ENCODE peak calls at places on chromosome 22, in five cellular contexts. One of them, this sample, is unnamed.

GRCh38 chr22:36116127-36116526 is 44.4 kb downstream of the APOL3 start:
- DNase-seq in esophagus squamous epithelium: no peak
- DNase-seq in adrenal gland: no peak
- DNase-seq in tibial nerve: no peak
- DNase-seq in uterus: no peak
- DNase-seq in this sample: no peak

GRCh38 chr22:24703101-24703500 is 71.4 kb downstream of the PIWIL3 start:
- DNase-seq in adrenal gland: peak; percentile 50
- DNase-seq in uterus: no peak
- DNase-seq in esophagus squamous epithelium: no peak
- DNase-seq in tibial nerve: no peak
- DNase-seq in this sample: peak; percentile 52

GRCh38 chr22:44411226-44412135 is 86.6 kb downstream of the RTL6 start:
- DNase-seq in adrenal gland: no peak
- DNase-seq in esophagus squamous epithelium: no peak
- DNase-seq in tibial nerve: no peak
- DNase-seq in uterus: no peak
- DNase-seq in this sample: no peak

GRCh38 chr22:27723150-27723549 is 78.4 kb downstream of the MN1 start:
- DNase-seq in adrenal gland: no peak
- DNase-seq in esophagus squamous epithelium: no peak
- DNase-seq in tibial nerve: no peak
- DNase-seq in uterus: no peak
- DNase-seq in this sample: no peak

GRCh38 chr22:27534720-27535125 is 266.8 kb downstream of the MN1 start:
- DNase-seq in uterus: no peak
- DNase-seq in adrenal gland: no peak
- DNase-seq in tibial nerve: no peak
- DNase-seq in esophagus squamous epithelium: no peak
- DNase-seq in this sample: no peak

GRCh38 chr22:49967333-49968241 is 7.0 kb downstream of the PIM3 start:
- DNase-seq in uterus: peak; percentile 61
- DNase-seq in adrenal gland: peak; percentile 95
- DNase-seq in tibial nerve: peak; percentile 61
- DNase-seq in esophagus squamous epithelium: no peak
- DNase-seq in this sample: peak; percentile 70

GRCh38 chr22:45450931-45451651 is 37.6 kb downstream of the RIBC2 start:
- DNase-seq in adrenal gland: peak; percentile 18
- DNase-seq in esophagus squamous epithelium: no peak
- DNase-seq in uterus: peak; percentile 78
- DNase-seq in tibial nerve: no peak
- DNase-seq in this sample: no peak

GRCh38 chr22:37551981-37552380 is 8.3 kb upstream of the CDC42EP1 start:
- DNase-seq in tibial nerve: no peak
- DNase-seq in esophagus squamous epithelium: no peak
- DNase-seq in uterus: no peak
- DNase-seq in adrenal gland: no peak
- DNase-seq in this sample: no peak

GRCh38 chr22:27684856-27685255 is 116.7 kb downstream of the MN1 start:
- DNase-seq in uterus: no peak
- DNase-seq in esophagus squamous epithelium: no peak
- DNase-seq in tibial nerve: no peak
- DNase-seq in adrenal gland: no peak
- DNase-seq in this sample: no peak

GRCh38 chr22:18110194-18110943 is at the start of gene TUBA8:
- DNase-seq in tibial nerve: no peak
- DNase-seq in uterus: no peak
- DNase-seq in adrenal gland: peak; percentile 50
- DNase-seq in esophagus squamous epithelium: no peak
- DNase-seq in this sample: peak; percentile 55

GRCh38 chr22:48658871-48659270 is 1168.8 kb downstream of the BRD1 start:
- DNase-seq in tibial nerve: no peak
- DNase-seq in adrenal gland: no peak
- DNase-seq in uterus: no peak
- DNase-seq in esophagus squamous epithelium: no peak
- DNase-seq in this sample: no peak

GRCh38 chr22:42967005-42967404 is 47.9 kb downstream of the PACSIN2 start:
- DNase-seq in adrenal gland: no peak
- DNase-seq in uterus: no peak
- DNase-seq in esophagus squamous epithelium: no peak
- DNase-seq in tibial nerve: no peak
- DNase-seq in this sample: no peak

GRCh38 chr22:42970029-42970428 is 44.9 kb downstream of the PACSIN2 start:
- DNase-seq in uterus: no peak
- DNase-seq in esophagus squamous epithelium: no peak
- DNase-seq in tibial nerve: no peak
- DNase-seq in adrenal gland: no peak
- DNase-seq in this sample: peak; percentile 45

GRCh38 chr22:42969348-42969975 is 45.5 kb downstream of the PACSIN2 start:
- DNase-seq in esophagus squamous epithelium: no peak
- DNase-seq in tibial nerve: no peak
- DNase-seq in adrenal gland: no peak
- DNase-seq in uterus: no peak
- DNase-seq in this sample: no peak

GRCh38 chr22:42966389-42966998 is 48.5 kb downstream of the PACSIN2 start:
- DNase-seq in uterus: no peak
- DNase-seq in adrenal gland: no peak
- DNase-seq in tibial nerve: no peak
- DNase-seq in esophagus squamous epithelium: no peak
- DNase-seq in this sample: no peak

DNA sequence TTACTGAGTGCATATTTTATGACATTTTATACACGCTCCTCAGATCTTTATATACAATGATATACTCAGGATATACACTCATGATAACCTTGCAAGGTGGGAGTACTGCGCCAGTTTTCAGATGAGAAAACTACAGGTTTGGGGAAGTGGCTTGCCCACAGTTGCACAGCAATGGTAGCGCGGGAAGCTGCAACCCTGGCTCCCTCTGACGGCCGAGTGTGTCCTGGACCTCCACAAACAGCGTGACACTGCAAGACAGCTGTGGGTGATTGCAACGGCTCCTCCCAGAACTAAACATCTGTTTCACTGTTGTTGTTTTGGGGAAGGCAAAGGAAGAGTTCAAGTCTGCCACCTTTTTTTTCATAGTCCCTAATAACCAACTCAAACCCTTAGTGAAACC is 47.0 kb downstream of the PACSIN2 start:
- DNase-seq in uterus: peak; percentile 44
- DNase-seq in esophagus squamous epithelium: no peak
- DNase-seq in adrenal gland: peak; percentile 38
- DNase-seq in tibial nerve: no peak
- DNase-seq in this sample: peak; percentile 46
- H3K4me3 ChIP-seq in uterus: no peak overlapping the region
- H3K4me3 ChIP-seq in esophagus squamous epithelium: no peak overlapping the region
- H3K4me3 ChIP-seq in adrenal gland: no peak overlapping the region
- H3K4me3 ChIP-seq in tibial nerve: no peak overlapping the region
- H3K4me3 ChIP-seq in this sample: no peak overlapping the region

GRCh38 chr22:22853713-22854112 is 33.9 kb upstream of the IGLL5 start:
- DNase-seq in tibial nerve: no peak
- DNase-seq in uterus: no peak
- DNase-seq in esophagus squamous epithelium: no peak
- DNase-seq in adrenal gland: no peak
- DNase-seq in this sample: no peak

GRCh38 chr22:22843848-22844247 is 43.8 kb upstream of the IGLL5 start:
- DNase-seq in esophagus squamous epithelium: no peak
- DNase-seq in uterus: no peak
- DNase-seq in adrenal gland: no peak
- DNase-seq in tibial nerve: no peak
- DNase-seq in this sample: no peak

GRCh38 chr22:22849640-22850610 is 37.7 kb upstream of the IGLL5 start:
- DNase-seq in tibial nerve: no peak
- DNase-seq in adrenal gland: no peak
- DNase-seq in esophagus squamous epithelium: no peak
- DNase-seq in uterus: no peak
- DNase-seq in this sample: no peak

GRCh38 chr22:22851969-22852368 is 35.6 kb upstream of the IGLL5 start:
- DNase-seq in tibial nerve: no peak
- DNase-seq in adrenal gland: no peak
- DNase-seq in esophagus squamous epithelium: no peak
- DNase-seq in uterus: no peak
- DNase-seq in this sample: no peak

GRCh38 chr22:22848364-22848866 is 39.2 kb upstream of the IGLL5 start:
- DNase-seq in esophagus squamous epithelium: no peak
- DNase-seq in uterus: no peak
- DNase-seq in tibial nerve: peak; percentile 35
- DNase-seq in adrenal gland: peak; percentile 66
- DNase-seq in this sample: peak; percentile 82
- TF ChIP-seq CTCF in esophagus squamous epithelium: peak; percentile 85
- TF ChIP-seq CTCF in uterus: peak; percentile 49
- TF ChIP-seq CTCF in tibial nerve: peak; percentile 78
- TF ChIP-seq CTCF in adrenal gland: peak; percentile 74
- TF ChIP-seq CTCF in this sample: peak; percentile 72

GRCh38 chr22:42500164-42500835 is 19.3 kb downstream of the RRP7A start:
- DNase-seq in adrenal gland: peak; percentile 85
- DNase-seq in uterus: peak; percentile 86
- DNase-seq in esophagus squamous epithelium: peak; percentile 41
- DNase-seq in tibial nerve: peak; percentile 61
- DNase-seq in this sample: peak; percentile 91

GRCh38 chr22:42500836-42501179 is 18.8 kb downstream of the RRP7A start:
- DNase-seq in adrenal gland: no peak
- DNase-seq in esophagus squamous epithelium: no peak
- DNase-seq in tibial nerve: no peak
- DNase-seq in uterus: peak; percentile 32
- DNase-seq in this sample: no peak
- TF ChIP-seq POLR2A in adrenal gland: no peak
- TF ChIP-seq POLR2A in esophagus squamous epithelium: no peak
- TF ChIP-seq POLR2A in tibial nerve: no peak
- TF ChIP-seq POLR2A in uterus: peak; percentile 1
- TF ChIP-seq POLR2A in this sample: no peak

GRCh38 chr22:39242809-39243442 is 1.9 kb downstream of the PDGFB start:
- DNase-seq in uterus: no peak
- DNase-seq in adrenal gland: no peak
- DNase-seq in tibial nerve: no peak
- DNase-seq in esophagus squamous epithelium: no peak
- DNase-seq in this sample: peak; percentile 83
- H3K4me3 ChIP-seq in uterus: peak overlapping the region; percentile 43
- H3K4me3 ChIP-seq in adrenal gland: peak overlapping the region; percentile 52
- H3K4me3 ChIP-seq in tibial nerve: peak overlapping the region; percentile 72
- H3K4me3 ChIP-seq in esophagus squamous epithelium: peak overlapping the region; percentile 73
- H3K4me3 ChIP-seq in this sample: peak overlapping the region; percentile 28

GRCh38 chr22:40094449-40094848 is 83.3 kb upstream of the TNRC6B start:
- DNase-seq in tibial nerve: no peak
- DNase-seq in adrenal gland: no peak
- DNase-seq in uterus: no peak
- DNase-seq in esophagus squamous epithelium: no peak
- DNase-seq in this sample: no peak
- TF ChIP-seq CTCF in tibial nerve: no peak
- TF ChIP-seq CTCF in adrenal gland: no peak
- TF ChIP-seq CTCF in uterus: no peak
- TF ChIP-seq CTCF in esophagus squamous epithelium: no peak
- TF ChIP-seq CTCF in this sample: no peak

DNA sequence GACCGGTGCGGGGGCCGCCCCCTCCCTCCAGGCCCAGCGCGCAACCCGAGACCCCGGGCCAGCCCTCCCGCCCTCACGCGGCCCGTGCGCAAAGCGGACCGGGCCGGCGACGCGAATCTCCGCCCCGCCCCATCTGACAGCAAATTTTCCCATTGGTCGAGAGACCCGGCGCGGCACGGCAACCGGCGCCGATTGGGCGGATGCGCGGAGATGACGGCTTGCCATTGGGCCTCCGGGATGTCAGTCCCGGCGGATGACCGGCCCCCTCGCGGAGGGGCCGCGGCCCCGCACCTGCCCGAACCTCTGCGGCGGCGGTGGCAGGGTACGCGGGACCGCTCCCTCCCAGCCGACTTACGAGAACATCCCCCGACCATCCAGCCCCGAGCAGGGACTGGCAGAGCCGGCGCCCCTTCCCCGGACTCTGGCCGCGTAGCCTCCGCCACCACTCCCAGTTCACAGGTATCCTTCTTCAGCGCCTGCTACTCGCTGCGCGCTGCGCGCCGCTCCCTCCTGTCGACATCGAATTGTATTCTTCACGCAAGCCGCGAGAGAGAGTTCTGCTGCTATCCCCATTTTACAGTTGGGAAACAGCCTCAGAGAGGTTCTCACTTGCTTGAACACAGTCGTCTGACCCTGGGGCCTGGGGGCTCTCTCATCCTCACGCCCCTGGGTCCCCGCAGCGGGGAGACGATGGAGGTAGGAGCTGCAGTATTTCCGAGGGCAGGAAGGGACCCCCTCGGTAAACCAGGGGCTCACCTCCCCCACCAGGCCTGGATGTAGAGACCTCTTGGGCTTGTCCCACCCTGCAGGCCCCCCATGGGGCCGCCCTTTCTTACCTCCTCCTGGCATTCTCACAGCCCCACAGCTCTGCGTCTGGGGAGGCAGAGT is at the start of gene ARVCF:
- DNase-seq in tibial nerve: peak; percentile 83
- DNase-seq in esophagus squamous epithelium: no peak
- DNase-seq in uterus: peak; percentile 88
- DNase-seq in adrenal gland: peak; percentile 93
- DNase-seq in this sample: peak; percentile 93
- TF ChIP-seq POLR2A in tibial nerve: no peak
- TF ChIP-seq POLR2A in esophagus squamous epithelium: no peak
- TF ChIP-seq POLR2A in uterus: no peak
- TF ChIP-seq POLR2A in adrenal gland: no peak
- TF ChIP-seq POLR2A in this sample: peak; percentile 35

GRCh38 chr22:46761017-46761416 is 1.4 kb upstream of the TBC1D22A start:
- DNase-seq in adrenal gland: no peak
- DNase-seq in esophagus squamous epithelium: no peak
- DNase-seq in tibial nerve: no peak
- DNase-seq in uterus: no peak
- DNase-seq in this sample: no peak
- H3K4me3 ChIP-seq in adrenal gland: no peak overlapping the region
- H3K4me3 ChIP-seq in esophagus squamous epithelium: peak overlapping the region; percentile 72
- H3K4me3 ChIP-seq in tibial nerve: peak overlapping the region; percentile 69
- H3K4me3 ChIP-seq in uterus: no peak overlapping the region
- H3K4me3 ChIP-seq in this sample: no peak overlapping the region

GRCh38 chr22:26318975-26319374 is 110.1 kb upstream of the ASPHD2 start:
- DNase-seq in uterus: no peak
- DNase-seq in esophagus squamous epithelium: no peak
- DNase-seq in tibial nerve: no peak
- DNase-seq in adrenal gland: peak; percentile 12
- DNase-seq in this sample: no peak
- TF ChIP-seq CTCF in uterus: no peak
- TF ChIP-seq CTCF in esophagus squamous epithelium: no peak
- TF ChIP-seq CTCF in tibial nerve: no peak
- TF ChIP-seq CTCF in adrenal gland: no peak
- TF ChIP-seq CTCF in this sample: no peak

GRCh38 chr22:31343235-31344191 is 2.6 kb downstream of the PATZ1 start:
- DNase-seq in uterus: no peak
- DNase-seq in adrenal gland: no peak
- DNase-seq in tibial nerve: no peak
- DNase-seq in esophagus squamous epithelium: no peak
- DNase-seq in this sample: peak; percentile 95
- TF ChIP-seq POLR2A in uterus: no peak
- TF ChIP-seq POLR2A in adrenal gland: no peak
- TF ChIP-seq POLR2A in tibial nerve: no peak
- TF ChIP-seq POLR2A in esophagus squamous epithelium: no peak
- TF ChIP-seq POLR2A in this sample: no peak